ENCODE peak calls at places on chromosomes 5 and 9, in five cellular contexts. H is transverse colon, V is left ventricle myocardium inferior, T is ovary, C is PC-3. L is an unnamed sample. For H3K36me3, the result is how much of the 10 kb centered on the place peaks cover.

GRCh38 chr5:112685929-112686328 is 51.8 kb upstream of the APC start:
- DNase-seq in V (no peak), T (no peak), H (no peak), C (no peak), L (no peak)

GRCh38 chr5:69211200-69211599 is 21.8 kb downstream of the CENPH start:
- DNase-seq in C (no peak), T (no peak), H (no peak), V (no peak), L (no peak)

GRCh38 chr5:9222054-9222738 is 323.7 kb downstream of the SEMA5A start:
- DNase-seq in T (no peak), V (no peak), H (no peak), C (no peak), L (no peak)

GRCh38 chr9:80175286-80175906 is 603.6 kb downstream of the TLE4 start:
- DNase-seq in C (peak), H (peak), T (peak), V (no peak), L (no peak)

GRCh38 chr9:96218821-96219614 is 83.0 kb downstream of the HSD17B3 start:
- DNase-seq in C (no peak), H (no peak), T (peak), V (no peak), L (no peak)

GRCh38 chr9:81459591-81459990 is 229.8 kb downstream of the TLE1 start:
- DNase-seq in T (no peak), H (no peak), V (no peak), C (no peak), L (no peak)

GRCh38 chr5:6407547-6408259 is 29.4 kb upstream of the MED10 start:
- DNase-seq in H (no peak), V (no peak), T (no peak), C (no peak), L (no peak)

GRCh38 chr9:97768731-97769130 is 71.6 kb upstream of the XPA start:
- DNase-seq in T (no peak), H (no peak), C (no peak), V (no peak), L (no peak)

GRCh38 chr5:24609694-24610093 is 35.1 kb downstream of the CDH10 start:
- DNase-seq in T (no peak), V (no peak), H (no peak), C (no peak), L (no peak)

GRCh38 chr9:81499021-81499454 is 190.3 kb downstream of the TLE1 start:
- DNase-seq in H (no peak), C (peak), V (no peak), T (no peak), L (no peak)

GRCh38 chr5:135739383-135739961 is 95.0 kb upstream of the SLC25A48 start:
- DNase-seq in C (no peak), H (no peak), V (no peak), T (no peak), L (no peak)

GRCh38 chr5:129118405-129118804 is 23.9 kb downstream of the ISOC1 start:
- DNase-seq in V (no peak), H (no peak), C (no peak), T (no peak), L (no peak)

GRCh38 chr5:80915716-80916115 is 44.4 kb upstream of the RASGRF2 start:
- DNase-seq in H (no peak), C (peak), V (no peak), T (no peak), L (no peak)

GRCh38 chr9:84990850-84991505 is 321.4 kb downstream of the NTRK2 start:
- DNase-seq in C (no peak), T (no peak), H (no peak), V (no peak), L (no peak)

GRCh38 chr5:19927919-19928318 is 60.1 kb downstream of the CDH18 start:
- DNase-seq in C (no peak), H (no peak), V (no peak), T (no peak), L (no peak)

GRCh38 chr9:36011379-36011778 is 25.3 kb upstream of the RECK start:
- DNase-seq in V (no peak), H (no peak), C (no peak), T (no peak), L (no peak)

GRCh38 chr9:36007852-36008251 is 28.9 kb upstream of the RECK start:
- DNase-seq in C (no peak), T (no peak), V (no peak), H (no peak), L (no peak)

GRCh38 chr9:36006541-36006940 is 30.2 kb upstream of the RECK start:
- DNase-seq in C (no peak), H (no peak), T (no peak), V (no peak), L (no peak)

GRCh38 chr9:36007309-36007708 is 29.4 kb upstream of the RECK start:
- DNase-seq in T (no peak), C (no peak), V (no peak), H (no peak), L (peak)

DNA sequence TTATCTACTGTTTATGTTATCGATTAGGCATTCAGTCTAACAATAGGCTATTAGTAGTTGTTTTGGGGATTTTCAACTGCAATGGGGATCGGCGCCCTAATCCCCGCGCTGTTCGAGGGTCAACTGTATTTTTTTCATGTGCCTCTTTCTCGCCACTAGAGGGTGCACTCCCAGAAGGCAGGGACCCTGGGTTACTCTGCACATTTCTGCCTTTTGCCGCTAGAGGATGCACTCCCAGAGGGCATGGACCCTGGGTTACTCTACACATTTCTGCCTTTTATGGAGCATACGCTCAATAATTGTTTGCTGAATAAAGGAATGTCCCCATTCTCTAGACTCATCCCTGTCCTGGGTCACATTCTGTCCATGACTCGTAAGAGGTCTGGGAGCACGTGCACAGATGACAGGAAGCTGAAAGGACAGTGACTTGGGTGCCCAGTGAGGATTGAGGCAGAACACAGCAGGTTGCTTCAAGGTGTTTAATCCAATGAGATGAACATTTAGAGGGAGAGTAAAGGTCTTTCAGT is 27.9 kb upstream of the RECK start:
- DNase-seq in V (peak), C (peak), H (peak), T (peak), L (no peak)
- TF ChIP-seq CTCF in V (peak), C (peak), H (peak), T (peak), L (peak)

GRCh38 chr9:113875420-113875916 is 641 bp upstream of the ZNF618 start:
- DNase-seq in H (no peak), T (no peak), C (peak), V (no peak), L (no peak)
- H3K4me3 ChIP-seq in H (peak), T (peak), C (peak), V (peak), L (no peak)

DNA sequence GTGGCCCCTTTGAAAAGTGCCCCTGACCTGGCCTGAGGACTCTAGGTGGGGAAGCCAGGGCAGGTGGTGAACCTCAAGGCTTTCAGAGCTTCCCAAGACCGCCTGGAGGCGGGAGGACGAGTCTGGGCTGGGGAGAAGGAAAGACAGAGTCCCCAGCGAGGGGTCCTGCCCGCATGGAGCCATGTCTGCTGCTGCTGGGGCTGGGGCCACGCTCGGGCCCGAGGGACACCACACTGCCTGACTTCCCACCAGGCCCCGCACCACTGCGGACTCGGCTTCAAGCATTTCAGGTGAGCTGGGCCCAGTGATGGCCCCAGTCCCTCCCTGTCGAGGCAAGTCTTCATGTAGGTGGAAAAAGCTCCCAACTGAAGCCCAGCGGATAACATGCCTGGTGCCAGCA is 62.1 kb upstream of the SARDH start:
- DNase-seq in T (no peak), C (no peak), V (no peak), H (no peak), L (no peak)
- H3K36me3 ChIP-seq in T (under half), C (under half), V (under half), H (under half), L (under half)

GRCh38 chr5:90861843-90862586 is 303.4 kb downstream of the ADGRV1 start:
- DNase-seq in T (no peak), V (no peak), H (no peak), C (no peak), L (no peak)
- TF ChIP-seq CTCF in T (no peak), V (no peak), H (no peak), C (peak), L (no peak)

GRCh38 chr9:129142536-129142935 is 31.3 kb downstream of the PTPA start:
- DNase-seq in H (no peak), C (no peak), V (no peak), T (no peak), L (no peak)
- H3K4me3 ChIP-seq in H (no peak), C (no peak), V (peak), T (no peak), L (no peak)

GRCh38 chr5:111066261-111066938 is 5.1 kb upstream of the TSLP start:
- DNase-seq in V (no peak), H (no peak), C (peak), T (no peak), L (no peak)
- H3K36me3 ChIP-seq in V (under half), H (under half), C (under half), T (under half), L (under half)

DNA sequence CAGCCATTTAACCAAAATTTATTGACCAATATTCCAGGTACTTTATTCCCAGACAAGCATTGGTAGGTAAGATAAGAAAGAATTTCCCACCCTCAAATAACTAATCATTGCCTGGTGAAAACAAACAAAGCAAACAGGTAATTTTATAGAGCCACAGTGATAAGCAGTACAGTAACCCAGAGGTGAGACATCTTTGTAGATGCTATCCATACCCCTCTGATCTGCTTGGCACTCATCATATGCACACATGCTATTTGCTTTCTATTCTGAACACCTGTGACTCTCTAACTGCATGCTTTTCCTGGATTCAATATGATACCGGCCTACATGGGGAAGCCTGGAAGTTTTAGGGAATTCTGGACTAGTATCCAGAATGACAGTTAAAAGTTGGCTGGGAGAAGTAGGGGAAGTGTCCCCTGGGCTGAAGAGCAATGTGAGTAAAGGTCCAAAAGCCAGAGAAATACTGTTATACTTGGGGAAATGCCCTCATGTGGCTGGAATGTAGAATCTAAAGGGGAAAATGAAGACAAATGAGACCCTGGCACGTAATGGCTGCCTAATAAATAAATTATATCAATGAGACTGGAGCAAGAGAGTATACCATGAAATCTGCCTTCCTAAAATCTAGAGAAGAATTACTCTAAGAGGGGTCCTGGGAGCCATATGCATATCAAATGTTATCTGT is 243.8 kb upstream of the ADAMTSL1 start:
- DNase-seq in T (no peak), V (no peak), H (no peak), C (no peak), L (no peak)
- TF ChIP-seq CTCF in T (no peak), V (no peak), H (no peak), C (no peak), L (no peak)

GRCh38 chr9:124859803-124860581 is 1.8 kb downstream of the RPL35 start:
- DNase-seq in H (no peak), V (no peak), C (no peak), T (no peak), L (no peak)
- H3K4me3 ChIP-seq in H (no peak), V (peak), C (peak), T (no peak), L (peak)

L was measured in GM06990.